ENCODE peak calls at places on chromosomes 16 and 17, in four cellular contexts. U is suprapubic skin, K is AG09309, F is cardiac fibroblast. D is an unnamed sample.

GRCh38 chr17:67718325-67718941 is 697 bp downstream of the NOL11 start:
- DNase-seq in U (no peak), K (no peak), F (peak; percentile 28), D (peak; percentile 21)

GRCh38 chr16:74035816-74036215 is 260.8 kb upstream of the PSMD7 start:
- DNase-seq in U (no peak), K (no peak), F (peak; percentile 13), D (peak; percentile 22)

GRCh38 chr16:11511801-11512200 is 74.9 kb downstream of the LITAF start:
- DNase-seq in U (no peak), K (no peak), F (no peak), D (no peak)

GRCh38 chr17:8016632-8017424 is 14.4 kb downstream of the GUCY2D start:
- DNase-seq in U (peak; percentile 83), K (no peak), F (peak; percentile 63), D (peak; percentile 12)

GRCh38 chr16:11748404-11749254 is 6.0 kb upstream of the TXNDC11 start:
- DNase-seq in U (no peak), K (no peak), F (no peak), D (peak; percentile 24)

GRCh38 chr16:64051826-64052225 is 1070.0 kb downstream of the CDH11 start:
- DNase-seq in U (no peak), K (no peak), F (peak; percentile 34), D (no peak)

GRCh38 chr17:65001409-65002045 is 55.0 kb downstream of the GNA13 start:
- DNase-seq in U (no peak), K (no peak), F (no peak), D (no peak)

GRCh38 chr16:89375021-89375420 is 115.3 kb downstream of the ANKRD11 start:
- DNase-seq in U (no peak), K (no peak), F (no peak), D (no peak)

GRCh38 chr16:2507052-2507678 is 6.6 kb upstream of the ATP6V0C start:
- DNase-seq in U (no peak), K (no peak), F (no peak), D (no peak)

GRCh38 chr16:3963886-3964685 is 83.6 kb upstream of the CREBBP start:
- DNase-seq in U (no peak), K (no peak), F (no peak), D (no peak)

GRCh38 chr16:19609359-19609758 is 53.9 kb downstream of the VPS35L start:
- DNase-seq in U (no peak), K (no peak), F (no peak), D (no peak)

GRCh38 chr17:13601317-13601775 is 383 bp downstream of the HS3ST3A1 start:
- DNase-seq in U (no peak), K (no peak), F (no peak), D (no peak)

GRCh38 chr16:50697881-50698767 is 4.7 kb downstream of the NOD2 start:
- DNase-seq in U (no peak), K (no peak), F (peak; percentile 65), D (peak; percentile 34)

GRCh38 chr17:6494239-6494941 is 50.1 kb downstream of the PIMREG start:
- DNase-seq in U (peak; percentile 57), K (no peak), F (no peak), D (peak; percentile 36)

GRCh38 chr17:73757324-73757942 is 113.2 kb upstream of the SDK2 start:
- DNase-seq in U (no peak), K (no peak), F (no peak), D (no peak)

GRCh38 chr17:50238594-50239287 is 35.5 kb upstream of the TMEM92 start:
- DNase-seq in U (no peak), K (no peak), F (peak; percentile 68), D (no peak)

GRCh38 chr16:80346160-80346632 is 194.6 kb upstream of the DYNLRB2 start:
- DNase-seq in U (no peak), K (no peak), F (peak; percentile 40), D (no peak)

GRCh38 chr16:85401370-85401916 is 211.7 kb upstream of the GSE1 start:
- DNase-seq in U (no peak), K (no peak), F (no peak), D (no peak)

GRCh38 chr17:68462381-68463210 is 5.3 kb upstream of the WIPI1 start:
- DNase-seq in U (no peak), K (no peak), F (peak; percentile 90), D (peak; percentile 76)

GRCh38 chr17:49766918-49767530 is 3.1 kb upstream of the FAM117A start:
- DNase-seq in U (no peak), K (no peak), F (no peak), D (no peak)

GRCh38 chr16:77696149-77696548 is 26.2 kb upstream of the NUDT7 start:
- DNase-seq in U (no peak), K (no peak), F (no peak), D (no peak)

GRCh38 chr16:86878290-86879160 is 300.2 kb downstream of the FOXL1 start:
- DNase-seq in U (no peak), K (no peak), F (no peak), D (no peak)

GRCh38 chr17:10792156-10792555 is 11.7 kb downstream of the TMEM238L start:
- DNase-seq in U (no peak), K (no peak), F (no peak), D (no peak)

GRCh38 chr17:65537845-65538678 is 23.4 kb downstream of the AXIN2 start:
- DNase-seq in U (no peak), K (no peak), F (no peak), D (no peak)

GRCh38 chr17:52696362-52696761 is 537.8 kb upstream of the CA10 start:
- DNase-seq in U (no peak), K (no peak), F (no peak), D (no peak)

GRCh38 chr17:16922386-16923096 is 49.4 kb downstream of the TNFRSF13B start:
- DNase-seq in U (peak; percentile 1), K (no peak), F (peak; percentile 27), D (no peak)
- TF ChIP-seq CTCF in U (no peak), K (peak; percentile 11), F (peak; percentile 4), D (no peak)

GRCh38 chr16:82643136-82643535 is 16.4 kb downstream of the CDH13 start:
- DNase-seq in U (no peak), K (no peak), F (no peak), D (no peak)

GRCh38 chr16:82639666-82640336 is 13.0 kb downstream of the CDH13 start:
- DNase-seq in U (peak; percentile 83), K (no peak), F (peak; percentile 77), D (peak; percentile 74)

GRCh38 chr16:82643936-82644630 is 17.3 kb downstream of the CDH13 start:
- DNase-seq in U (no peak), K (no peak), F (no peak), D (no peak)

GRCh38 chr16:82639263-82639662 is 12.5 kb downstream of the CDH13 start:
- DNase-seq in U (no peak), K (no peak), F (no peak), D (no peak)

GRCh38 chr16:82641336-82641984 is 14.7 kb downstream of the CDH13 start:
- DNase-seq in U (no peak), K (no peak), F (peak; percentile 69), D (no peak)
- TF ChIP-seq CTCF in U (no peak), K (peak; percentile 54), F (peak; percentile 62), D (no peak)

GRCh38 chr17:79778504-79779087 is 648 bp downstream of the CBX2 start:
- DNase-seq in U (no peak), K (no peak), F (no peak), D (no peak)
- TF ChIP-seq CTCF in U (no peak), K (no peak), F (no peak), D (no peak)

GRCh38 chr16:53489754-53490153 is 13.3 kb downstream of the AKTIP start:
- DNase-seq in U (no peak), K (no peak), F (no peak), D (no peak)

GRCh38 chr16:53498984-53499383 is 4.0 kb downstream of the AKTIP start:
- DNase-seq in U (no peak), K (no peak), F (no peak), D (no peak)

GRCh38 chr16:53492499-53492898 is 10.5 kb downstream of the AKTIP start:
- DNase-seq in U (no peak), K (no peak), F (no peak), D (no peak)

DNA sequence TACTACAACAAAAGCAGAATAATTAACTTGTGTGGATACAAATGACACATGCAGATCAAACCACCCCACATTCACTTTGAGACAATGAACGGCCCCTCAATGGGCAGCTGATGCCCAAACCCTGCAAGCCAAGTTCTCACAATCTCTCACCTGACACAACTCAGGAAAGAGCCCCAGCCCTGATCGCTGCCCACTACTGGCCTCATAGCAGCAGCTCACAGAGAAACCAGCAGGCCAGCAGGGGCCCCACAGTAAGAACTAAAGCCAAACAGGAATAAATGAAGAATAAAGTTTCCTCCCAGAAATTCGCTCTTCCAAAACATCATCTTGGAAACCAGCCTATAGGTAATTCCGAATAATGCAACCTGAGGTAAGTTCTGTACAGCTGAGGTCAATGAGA is 7.7 kb downstream of the AKTIP start:
- DNase-seq in U (no peak), K (no peak), F (no peak), D (no peak)
- TF ChIP-seq CTCF in U (no peak), K (no peak), F (peak; percentile 15), D (peak; percentile 17)

GRCh38 chr16:27269300-27270150 is 953 bp upstream of the NSMCE1 start:
- DNase-seq in U (no peak), K (no peak), F (no peak), D (no peak)
- TF ChIP-seq CTCF in U (no peak), K (no peak), F (no peak), D (no peak)

DNA sequence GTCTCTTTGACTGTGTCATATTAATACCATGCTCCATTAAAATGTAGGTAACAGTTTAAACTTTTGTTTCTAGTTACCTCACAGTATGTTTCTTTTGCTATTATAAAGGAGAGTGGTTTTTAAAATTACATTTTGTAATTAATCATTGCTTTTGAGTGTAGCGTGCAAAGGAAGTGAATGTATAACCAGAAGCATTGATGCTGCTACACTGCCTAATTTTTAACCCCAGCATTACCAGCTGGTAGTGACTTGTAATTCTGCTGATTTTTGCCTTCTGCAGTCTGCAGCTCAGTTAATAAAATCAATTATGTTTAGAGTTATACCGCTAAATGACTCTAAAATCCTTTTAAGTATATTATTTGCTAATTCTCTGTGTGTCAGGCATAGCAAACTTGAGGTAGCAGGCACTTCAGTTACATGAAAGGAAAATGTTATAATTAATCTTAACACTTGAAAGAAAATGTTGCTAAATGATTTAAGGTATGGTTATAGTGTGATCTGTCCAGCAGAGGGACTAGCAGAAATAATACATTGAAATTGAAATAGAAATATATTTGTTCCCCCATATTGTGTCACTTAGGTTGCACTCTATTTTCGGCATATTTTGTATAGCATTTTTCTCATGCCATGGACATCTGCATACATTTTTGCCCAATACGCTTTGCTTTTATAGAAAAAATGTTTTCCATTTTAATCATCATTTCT is 388.5 kb downstream of the CNTNAP4 start:
- DNase-seq in U (no peak), K (no peak), F (no peak), D (no peak)
- TF ChIP-seq CTCF in U (no peak), K (no peak), F (no peak), D (peak; percentile 26)

DNA sequence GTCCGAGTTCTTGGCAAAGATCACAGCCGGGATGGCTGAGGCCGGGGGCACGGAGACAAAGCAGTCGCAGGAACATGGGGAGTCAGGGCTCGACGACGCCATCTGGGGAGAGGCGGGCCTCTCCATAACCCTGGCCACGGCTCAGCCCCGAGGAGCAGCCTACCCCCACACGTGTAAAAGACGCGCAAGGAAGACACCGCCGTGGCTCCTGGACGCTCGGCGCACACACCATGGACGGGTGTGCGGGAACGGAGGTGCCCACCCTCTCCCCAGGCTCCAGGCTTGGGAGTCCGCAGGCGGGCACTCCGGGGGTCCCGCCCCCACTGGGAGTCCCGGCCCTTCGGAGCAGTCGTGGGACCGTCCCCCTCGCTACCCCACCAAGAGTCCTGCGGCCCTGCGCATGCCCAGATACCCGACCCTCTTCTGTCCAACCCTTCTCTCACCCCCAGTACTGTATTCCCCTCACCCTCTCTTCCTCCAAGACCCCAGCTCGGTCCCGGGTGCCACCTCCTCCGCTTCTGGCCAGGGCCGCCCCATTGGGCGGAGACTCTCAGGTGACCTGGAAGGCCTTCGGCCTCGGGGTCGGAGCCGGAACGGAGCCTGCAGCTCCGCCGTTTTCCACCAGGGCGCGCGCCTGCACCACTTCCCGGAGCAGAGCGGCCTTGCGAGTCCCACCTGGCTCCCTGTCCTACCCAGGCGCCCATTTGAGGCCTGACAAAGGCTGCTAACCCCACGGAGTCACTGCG is at the start of gene SCRN2:
- DNase-seq in U (peak; percentile 94), K (no peak), F (peak; percentile 86), D (peak; percentile 98)
- TF ChIP-seq CTCF in U (peak; percentile 97), K (peak; percentile 97), F (peak; percentile 96), D (peak; percentile 99)

D was measured in Calu3.